ENCODE peak calls at places on chromosomes 2 and 18, in eight cellular contexts. A, C, H, D, J, F, O and P are unnamed samples.

GRCh38 chr2:230153390-230153976 is 66.3 kb downstream of the SP110 start:
- DNase-seq in F (no peak), O (no peak), C (no peak), A (no peak), H (no peak), D (no peak), J (no peak), P (no peak)

GRCh38 chr18:36583155-36583745 is 245.6 kb downstream of the TPGS2 start:
- DNase-seq in O (peak; percentile 17), C (no peak), H (no peak), D (no peak), A (no peak), F (no peak), J (no peak), P (no peak)

GRCh38 chr2:3203497-3204019 is 174.1 kb downstream of the EIPR1 start:
- DNase-seq in J (no peak), A (no peak), D (no peak), C (no peak), F (no peak), H (no peak), O (no peak), P (no peak)

GRCh38 chr2:173654896-173655265 is 300.2 kb downstream of the CDCA7 start:
- DNase-seq in C (no peak), D (no peak), A (no peak), J (no peak), F (no peak), O (no peak), H (no peak), P (no peak)

GRCh38 chr2:12759248-12759647 is 42.5 kb downstream of the TRIB2 start:
- DNase-seq in J (no peak), A (no peak), F (peak; percentile 88), C (peak; percentile 42), O (no peak), H (no peak), D (no peak), P (no peak)

GRCh38 chr2:218852911-218853667 is 6.5 kb upstream of the WNT6 start:
- DNase-seq in C (peak; percentile 55), H (no peak), F (peak; percentile 62), J (peak; percentile 48), O (no peak), D (peak; percentile 50), A (peak; percentile 74), P (peak; percentile 71)

GRCh38 chr2:4408311-4408710 is 704.9 kb downstream of the DCDC2C start:
- DNase-seq in H (no peak), C (no peak), F (no peak), A (no peak), J (no peak), D (no peak), O (no peak), P (no peak)

GRCh38 chr2:175824243-175824642 is 177.8 kb downstream of the LNPK start:
- DNase-seq in O (no peak), J (no peak), H (no peak), F (no peak), D (no peak), C (no peak), A (no peak), P (no peak)

GRCh38 chr18:60935046-60935445 is 398.2 kb upstream of the CDH20 start:
- DNase-seq in H (no peak), F (peak; percentile 28), C (no peak), J (no peak), A (no peak), D (no peak), O (no peak), P (no peak)

GRCh38 chr2:169619946-169620345 is 35.8 kb downstream of the PPIG start:
- DNase-seq in D (no peak), O (no peak), C (no peak), H (no peak), A (no peak), F (no peak), J (no peak), P (no peak)

GRCh38 chr18:54303408-54303807 is 34.1 kb downstream of the POLI start:
- DNase-seq in C (no peak), F (no peak), H (no peak), A (no peak), O (no peak), D (no peak), J (no peak), P (no peak)

GRCh38 chr18:55421612-55422381 is 166.2 kb downstream of the TCF4 start:
- DNase-seq in A (no peak), F (peak; percentile 74), O (no peak), H (no peak), J (no peak), C (peak; percentile 48), D (no peak), P (no peak)
- H3K4me1 ChIP-seq in A (peaks cover 42% of the 10 kb centered on the region), F (peaks cover 4% of the 10 kb centered on the region), O (peaks cover 2% of the 10 kb centered on the region), H (no peaks in the 10 kb centered on the region), J (no peaks in the 10 kb centered on the region), C (peaks cover 29% of the 10 kb centered on the region), D (no peaks in the 10 kb centered on the region), P (peaks cover 20% of the 10 kb centered on the region)

DNA sequence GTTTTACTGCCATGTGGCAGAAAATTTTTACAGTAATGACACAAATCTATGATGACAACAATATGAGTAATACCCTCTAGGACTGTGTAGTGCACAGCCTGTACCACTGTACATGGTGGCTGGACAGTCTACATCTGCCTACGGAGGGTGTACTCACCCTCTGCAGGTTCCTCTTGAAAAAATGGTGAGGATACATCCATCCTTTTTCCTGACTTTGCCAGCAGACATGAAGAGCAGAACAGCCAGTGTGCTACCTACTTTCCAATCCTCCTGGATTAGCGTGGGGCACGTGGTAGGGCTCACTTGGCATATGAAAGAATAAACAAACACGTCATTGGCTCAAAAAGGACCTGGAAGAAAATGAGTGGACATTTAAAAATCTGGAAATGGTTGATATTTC is 62.6 kb downstream of the TRPM8 start:
- DNase-seq in J (no peak), H (peak; percentile 48), O (no peak), A (no peak), C (no peak), F (no peak), D (no peak), P (no peak)
- H3K4me1 ChIP-seq in J (no peaks in the 10 kb centered on the region), H (peaks cover 4% of the 10 kb centered on the region), O (no peaks in the 10 kb centered on the region), A (peaks cover 3% of the 10 kb centered on the region), C (peaks cover 5% of the 10 kb centered on the region), F (peaks cover 36% of the 10 kb centered on the region), D (no peaks in the 10 kb centered on the region), P (no peaks in the 10 kb centered on the region)

GRCh38 chr2:109703798-109704197 is 89.6 kb downstream of the SOWAHC start:
- DNase-seq in F (no peak), H (no peak), C (no peak), O (no peak), D (no peak), J (no peak), A (no peak), P (no peak)
- H3K4me1 ChIP-seq in F (peaks cover 3% of the 10 kb centered on the region), H (no peaks in the 10 kb centered on the region), C (peaks cover 29% of the 10 kb centered on the region), O (no peaks in the 10 kb centered on the region), D (peaks cover 31% of the 10 kb centered on the region), J (no peaks in the 10 kb centered on the region), A (peaks cover 2% of the 10 kb centered on the region), P (peaks cover 41% of the 10 kb centered on the region)

GRCh38 chr2:193272011-193272410 is 1077.3 kb upstream of the TMEFF2 start:
- DNase-seq in O (no peak), C (no peak), H (no peak), F (no peak), D (no peak), J (no peak), A (no peak), P (no peak)

GRCh38 chr2:193276069-193276468 is 1081.3 kb upstream of the TMEFF2 start:
- DNase-seq in C (no peak), D (no peak), A (no peak), F (no peak), O (no peak), J (no peak), H (no peak), P (no peak)

GRCh38 chr2:193279361-193279760 is 1084.6 kb upstream of the TMEFF2 start:
- DNase-seq in J (no peak), F (no peak), A (no peak), O (no peak), C (no peak), D (no peak), H (no peak), P (no peak)

GRCh38 chr2:193276560-193276959 is 1081.8 kb upstream of the TMEFF2 start:
- DNase-seq in C (no peak), D (no peak), O (no peak), J (no peak), H (no peak), A (no peak), F (no peak), P (no peak)

GRCh38 chr2:193276988-193277387 is 1082.3 kb upstream of the TMEFF2 start:
- DNase-seq in H (no peak), D (no peak), C (no peak), J (no peak), A (no peak), O (no peak), F (no peak), P (no peak)
- H3K4me1 ChIP-seq in H (no peaks in the 10 kb centered on the region), D (no peaks in the 10 kb centered on the region), C (no peaks in the 10 kb centered on the region), J (no peaks in the 10 kb centered on the region), A (no peaks in the 10 kb centered on the region), O (no peaks in the 10 kb centered on the region), F (no peaks in the 10 kb centered on the region), P (no peaks in the 10 kb centered on the region)

GRCh38 chr2:239265681-239266435 is 135.0 kb downstream of the HDAC4 start:
- DNase-seq in O (no peak), C (no peak), F (no peak), A (no peak), H (no peak), D (peak; percentile 53), J (no peak), P (no peak)

GRCh38 chr2:239267411-239267941 is 133.3 kb downstream of the HDAC4 start:
- DNase-seq in O (peak; percentile 65), A (no peak), C (peak; percentile 37), D (peak; percentile 84), F (peak; percentile 80), H (peak; percentile 65), J (no peak), P (peak; percentile 87)

GRCh38 chr2:239266436-239266770 is 134.4 kb downstream of the HDAC4 start:
- DNase-seq in A (no peak), C (no peak), O (no peak), D (no peak), H (no peak), F (no peak), J (no peak), P (no peak)

GRCh38 chr2:239268082-239268481 is 132.7 kb downstream of the HDAC4 start:
- DNase-seq in A (no peak), C (peak; percentile 13), J (peak; percentile 80), F (no peak), H (peak; percentile 72), D (peak; percentile 90), O (no peak), P (no peak)

DNA sequence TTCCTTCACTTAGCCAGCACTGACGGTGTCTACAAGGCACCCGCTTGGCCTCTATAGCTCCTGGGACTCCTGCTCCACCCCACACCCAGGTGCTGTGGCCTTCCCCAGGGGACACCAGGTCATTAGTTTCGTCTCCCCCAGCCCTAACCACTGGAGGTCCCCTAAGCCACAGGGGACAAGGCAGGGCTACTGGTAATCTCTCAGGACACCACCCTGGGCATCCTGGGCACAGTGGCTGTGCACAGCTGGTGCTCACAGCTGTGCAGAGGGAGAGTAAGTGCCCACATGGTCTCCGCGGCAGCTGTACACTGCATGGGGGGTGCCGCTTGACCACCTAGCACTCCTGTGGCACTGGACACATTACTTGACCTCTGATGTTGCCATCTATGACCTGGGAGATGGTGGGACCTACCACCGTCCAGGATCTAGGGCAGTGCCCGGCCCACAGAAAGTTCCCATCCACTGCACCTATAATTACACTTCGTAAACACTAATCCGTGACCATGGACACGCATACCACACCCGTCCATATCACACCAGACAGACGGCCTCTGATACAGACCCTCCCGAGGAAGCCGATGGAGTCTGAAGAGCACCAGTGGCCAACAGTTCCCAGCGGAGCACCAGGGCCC is 133.9 kb downstream of the HDAC4 start:
- DNase-seq in C (no peak), F (no peak), H (no peak), O (no peak), A (no peak), D (peak; percentile 48), J (no peak), P (no peak)
- H3K4me1 ChIP-seq in C (peaks cover 14% of the 10 kb centered on the region), F (peaks cover 29% of the 10 kb centered on the region), H (no peaks in the 10 kb centered on the region), O (peaks cover 44% of the 10 kb centered on the region), A (peaks cover 80% of the 10 kb centered on the region), D (peaks cover 48% of the 10 kb centered on the region), J (peaks cover 24% of the 10 kb centered on the region), P (peaks cover 57% of the 10 kb centered on the region)